ENCODE peak calls at places on chromosomes 1 and 21, in five cellular contexts. R is body of pancreas, T is fibroblast of lung, F is H9, Z is aorta. Q is an unnamed sample. For H3K27me3, the result is how much of the 10 kb centered on the place peaks cover.

GRCh38 chr1:23214640-23215039 is 2.7 kb downstream of the HTR1D start:
- DNase-seq in F (no peak), R (no peak), Z (no peak), T (no peak), Q (no peak)

GRCh38 chr1:18703041-18703621 is 72.5 kb downstream of the PAX7 start:
- DNase-seq in Z (no peak), R (no peak), F (peak), T (no peak), Q (no peak)

GRCh38 chr1:150567717-150568561 is 11.5 kb downstream of the MCL1 start:
- DNase-seq in Z (peak), R (peak), F (peak), T (peak), Q (peak)

GRCh38 chr1:230109871-230110667 is 43.0 kb downstream of the GALNT2 start:
- DNase-seq in R (peak), T (peak), F (no peak), Z (no peak), Q (no peak)

GRCh38 chr1:245484176-245484575 is 329.4 kb downstream of the KIF26B start:
- DNase-seq in F (peak), R (no peak), T (no peak), Z (no peak), Q (no peak)

GRCh38 chr21:37658994-37659458 is 257.2 kb downstream of the KCNJ6 start:
- DNase-seq in T (peak), F (no peak), R (peak), Z (no peak), Q (no peak)

GRCh38 chr1:59506952-59507351 is 210.1 kb downstream of the FGGY start:
- DNase-seq in R (peak), Z (peak), F (no peak), T (peak), Q (no peak)

GRCh38 chr1:34403156-34403555 is 226.4 kb downstream of the C1orf94 start:
- DNase-seq in R (no peak), Z (no peak), T (no peak), F (no peak), Q (no peak)

GRCh38 chr1:156703336-156703735 is 2.0 kb downstream of the CRABP2 start:
- DNase-seq in Z (no peak), R (no peak), T (no peak), F (no peak), Q (no peak)
- H3K27me3 ChIP-seq in Z (under half), R (under half), T (under half), F (under half), Q (under half)

DNA sequence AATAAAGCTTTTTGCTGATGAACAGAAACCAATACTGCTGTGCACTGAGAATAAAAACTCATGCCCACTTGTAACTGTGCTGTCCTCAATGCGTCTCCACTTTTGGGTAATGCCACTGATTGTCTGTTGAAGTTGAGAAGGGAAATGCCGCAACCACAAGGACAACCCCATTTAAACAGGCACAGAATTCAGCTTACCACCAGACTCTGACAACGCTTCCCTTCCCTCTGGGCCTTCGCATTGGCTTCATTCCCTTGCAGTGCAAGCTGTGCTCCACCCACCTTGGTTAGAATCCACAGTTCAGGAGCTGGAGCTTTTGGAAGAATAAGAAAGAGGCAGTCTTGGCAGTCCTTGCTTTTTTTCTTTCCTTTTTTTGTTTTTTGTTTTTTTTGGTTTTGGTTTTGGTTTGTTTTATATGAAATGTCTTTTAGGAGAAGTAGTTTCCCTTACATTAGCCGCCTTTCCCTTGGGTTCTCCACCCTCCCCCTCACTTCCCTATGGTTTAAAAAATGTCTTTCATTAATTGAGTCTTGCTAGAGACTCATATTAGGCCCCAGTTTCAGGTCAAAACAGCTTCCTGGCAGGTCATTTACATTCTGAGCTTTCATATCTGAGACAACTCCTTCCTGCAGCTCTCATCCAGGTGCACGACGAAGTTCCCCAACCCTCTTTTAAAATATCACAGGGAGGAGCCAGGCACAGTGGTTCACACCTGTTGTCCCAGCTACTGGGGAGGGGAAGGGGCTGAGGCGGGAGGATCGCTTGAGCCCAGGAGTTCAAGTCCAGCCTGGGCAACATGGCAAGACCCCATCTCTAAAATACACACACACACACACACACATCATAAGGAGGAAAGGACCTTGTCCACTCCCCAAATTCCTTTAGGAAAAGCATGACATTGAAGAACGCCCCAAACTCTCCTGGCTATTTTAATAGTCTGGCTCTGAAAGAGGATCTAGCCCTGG is 20.7 kb upstream of the LAX1 start:
- DNase-seq in R (peak), T (peak), Z (peak), F (peak), Q (no peak)
- H3K27me3 ChIP-seq in R (under half), T (under half), Z (under half), F (under half), Q (under half)

DNA sequence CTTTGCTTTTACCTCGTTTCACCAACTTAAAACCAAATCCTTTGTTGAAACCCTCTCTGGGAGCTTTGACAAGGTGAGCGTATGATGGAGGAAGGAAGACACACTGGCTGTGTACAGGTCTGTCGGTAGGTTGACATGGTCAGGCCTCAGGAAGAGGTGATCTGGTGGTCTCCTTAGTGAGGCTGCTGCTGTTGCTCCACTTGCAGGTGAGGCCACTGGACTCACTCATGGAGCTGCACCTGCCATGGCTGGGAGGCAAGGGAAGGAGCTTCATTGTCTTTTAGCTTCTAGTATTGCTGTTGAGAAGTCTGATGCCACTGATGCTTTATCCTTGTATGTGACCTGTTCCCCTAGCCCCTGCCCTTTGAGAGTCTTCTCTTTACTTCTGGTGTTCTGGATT is 35.7 kb downstream of the TENT5C start:
- DNase-seq in T (no peak), F (no peak), Z (no peak), R (no peak), Q (peak)
- H3K27me3 ChIP-seq in T (under half), F (under half), Z (under half), R (under half), Q (under half)

GRCh38 chr1:29964718-29965533 is 728.6 kb downstream of the PTPRU start:
- DNase-seq in T (no peak), Z (no peak), F (peak), R (no peak), Q (no peak)
- H3K27me3 ChIP-seq in T (under half), Z (under half), F (under half), R (under half), Q (under half)

GRCh38 chr1:7717769-7718368 is 53.2 kb upstream of the VAMP3 start:
- DNase-seq in R (no peak), T (no peak), Z (no peak), F (no peak), Q (no peak)
- H3K27me3 ChIP-seq in R (under half), T (under half), Z (under half), F (under half), Q (under half)

DNA sequence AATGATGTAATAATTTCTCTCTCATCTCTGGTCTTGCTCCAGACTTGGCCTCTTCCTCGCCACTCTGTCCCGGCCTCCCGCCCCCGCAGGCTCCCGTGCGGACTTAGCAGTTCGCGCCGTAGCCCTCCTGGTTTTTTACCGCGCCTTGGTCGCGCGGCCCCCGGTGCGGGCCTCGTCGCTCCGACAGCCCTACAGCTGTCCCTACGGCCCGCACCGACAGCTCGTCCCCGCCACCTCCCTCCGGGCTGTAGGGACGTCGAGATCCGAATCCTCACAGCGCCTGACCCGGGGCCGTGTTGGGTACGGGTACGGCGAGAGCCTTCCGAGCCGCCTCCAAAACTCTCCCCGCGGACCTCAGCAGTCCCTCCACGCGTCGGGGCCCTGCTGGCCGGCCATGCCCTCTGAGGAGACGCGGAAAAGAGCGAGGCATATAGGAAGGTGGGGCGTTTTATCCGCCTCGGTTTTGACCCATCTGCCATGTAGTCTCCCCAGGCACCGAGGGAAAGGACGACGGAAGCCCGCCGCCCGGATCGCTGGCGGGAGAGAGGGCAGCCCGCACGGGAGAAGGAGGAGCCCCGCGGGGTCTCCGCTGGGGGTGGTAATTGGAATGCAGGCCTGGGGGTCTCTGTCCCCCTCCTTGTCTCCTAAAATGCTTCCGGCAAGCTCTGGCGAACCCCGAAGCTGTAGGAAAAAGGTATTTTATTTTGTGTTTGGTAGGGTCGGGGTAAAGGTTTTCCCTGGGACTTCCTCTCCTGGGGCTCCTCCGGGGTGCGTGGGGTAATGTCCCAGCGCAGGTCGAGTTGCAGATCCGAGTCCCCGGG is 3.3 kb downstream of the LHX4 start:
- DNase-seq in T (no peak), R (no peak), Z (no peak), F (no peak), Q (no peak)
- H3K27me3 ChIP-seq in T (half or more), R (under half), Z (under half), F (half or more), Q (under half)

DNA sequence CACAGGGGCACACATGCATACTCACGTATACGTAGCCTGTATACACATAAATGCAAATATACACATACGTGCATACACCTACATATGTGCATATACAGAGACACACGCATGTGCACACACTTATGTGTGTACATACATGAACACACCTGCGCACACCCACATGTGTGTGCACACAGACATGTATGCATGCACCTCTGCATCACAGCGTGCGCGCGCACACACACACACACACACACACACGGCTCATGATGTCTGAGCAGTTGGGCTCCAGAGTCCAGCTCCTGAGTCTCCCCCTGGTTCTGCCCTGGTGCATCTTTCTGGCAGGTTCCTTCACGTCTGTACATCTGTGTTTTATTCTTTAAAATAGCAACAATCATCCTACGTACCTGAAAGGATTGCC is 600.5 kb downstream of the NPHP4 start:
- DNase-seq in F (no peak), R (no peak), T (no peak), Z (no peak), Q (no peak)
- H3K27me3 ChIP-seq in F (under half), R (under half), T (under half), Z (under half), Q (under half)

Q was measured in Peyer's patch.